ENCODE peak calls at places on chromosome 7, in four cellular contexts. U is bronchial epithelial cell, G is nephron progenitor cell, J is lung microvascular endothelial cell. S is an unnamed sample.

GRCh38 chr7:44445986-44446671 is 44.3 kb downstream of the NUDCD3 start:
- DNase-seq in U (no peak), G (no peak), J (peak; percentile 20), S (no peak)

GRCh38 chr7:33845991-33846509 is 59.3 kb upstream of the BMPER start:
- DNase-seq in U (no peak), G (no peak), J (no peak), S (no peak)

GRCh38 chr7:149624006-149624405 is 126.4 kb upstream of the ZNF746 start:
- DNase-seq in U (peak; percentile 30), G (peak; percentile 42), J (peak; percentile 58), S (peak; percentile 31)

GRCh38 chr7:134502463-134502862 is 24.9 kb upstream of the AKR1B10 start:
- DNase-seq in U (peak; percentile 73), G (no peak), J (no peak), S (no peak)

GRCh38 chr7:99102809-99103690 is 40.9 kb downstream of the SMURF1 start:
- DNase-seq in U (peak; percentile 94), G (no peak), J (no peak), S (no peak)

GRCh38 chr7:144398911-144399310 is 4.6 kb downstream of the NOBOX start:
- DNase-seq in U (no peak), G (no peak), J (no peak), S (no peak)

GRCh38 chr7:100119701-100120517 is 475 bp downstream of the CNPY4 start:
- DNase-seq in U (no peak), G (peak; percentile 67), J (peak; percentile 64), S (peak; percentile 65)

GRCh38 chr7:44293561-44294324 is 31.7 kb downstream of the CAMK2B start:
- DNase-seq in U (no peak), G (peak; percentile 36), J (no peak), S (peak; percentile 21)

GRCh38 chr7:71896535-71896934 is 515.6 kb downstream of the CALN1 start:
- DNase-seq in U (no peak), G (no peak), J (no peak), S (no peak)

GRCh38 chr7:127252736-127253288 is at the start of gene GRM8:
- DNase-seq in U (no peak), G (peak; percentile 81), J (peak; percentile 62), S (peak; percentile 80)

GRCh38 chr7:130013241-130013640 is 37.9 kb downstream of the ZC3HC1 start:
- DNase-seq in U (no peak), G (no peak), J (no peak), S (no peak)

GRCh38 chr7:143305423-143306070 is 10.4 kb upstream of the CLCN1 start:
- DNase-seq in U (peak; percentile 52), G (peak; percentile 55), J (peak; percentile 72), S (peak; percentile 85)

GRCh38 chr7:1247527-1248041 is 14.9 kb downstream of the UNCX start:
- DNase-seq in U (no peak), G (peak; percentile 66), J (no peak), S (peak; percentile 58)

GRCh38 chr7:71414490-71414889 is 282.5 kb downstream of the GALNT17 start:
- DNase-seq in U (no peak), G (no peak), J (no peak), S (no peak)

GRCh38 chr7:100791881-100792666 is 35.2 kb downstream of the EPHB4 start:
- DNase-seq in U (no peak), G (no peak), J (no peak), S (no peak)

GRCh38 chr7:82312646-82313045 is 130.9 kb downstream of the CACNA2D1 start:
- DNase-seq in U (no peak), G (no peak), J (no peak), S (peak; percentile 18)

GRCh38 chr7:146486519-146486918 is 369.9 kb downstream of the CNTNAP2 start:
- DNase-seq in U (no peak), G (no peak), J (no peak), S (no peak)

GRCh38 chr7:105878746-105879605 is 2.6 kb upstream of the ATXN7L1 start:
- DNase-seq in U (no peak), G (no peak), J (no peak), S (no peak)

GRCh38 chr7:38187794-38188472 is 9.9 kb downstream of the STARD3NL start:
- DNase-seq in U (no peak), G (no peak), J (no peak), S (no peak)

GRCh38 chr7:140225562-140226249 is 48.9 kb upstream of the KDM7A start:
- DNase-seq in U (no peak), G (no peak), J (no peak), S (no peak)

GRCh38 chr7:25951414-25952276 is 200.4 kb upstream of the NFE2L3 start:
- DNase-seq in U (peak; percentile 20), G (peak; percentile 15), J (no peak), S (no peak)

GRCh38 chr7:43038229-43038628 is 74.2 kb upstream of the HECW1 start:
- DNase-seq in U (peak; percentile 69), G (no peak), J (no peak), S (no peak)

GRCh38 chr7:139264220-139264619 is 33.2 kb downstream of the UBN2 start:
- DNase-seq in U (no peak), G (no peak), J (no peak), S (no peak)

GRCh38 chr7:42002654-42003053 is 234.4 kb downstream of the GLI3 start:
- DNase-seq in U (no peak), G (no peak), J (no peak), S (no peak)

GRCh38 chr7:47610506-47611044 is 28.7 kb upstream of the TNS3 start:
- DNase-seq in U (no peak), G (no peak), J (peak; percentile 41), S (no peak)

GRCh38 chr7:107404740-107405537 is 64.9 kb upstream of the GPR22 start:
- DNase-seq in U (peak; percentile 40), G (no peak), J (no peak), S (no peak)

GRCh38 chr7:45183711-45184210 is 26.2 kb downstream of the RAMP3 start:
- DNase-seq in U (no peak), G (no peak), J (no peak), S (no peak)

GRCh38 chr7:101701153-101701794 is 72.2 kb upstream of the MYL10 start:
- DNase-seq in U (no peak), G (no peak), J (no peak), S (no peak)

S was measured in WTC11.